ENCODE peak calls at places on chromosomes 5 and 9, in five cellular contexts. One of them, this sample, is unnamed.

GRCh38 chr9:137836151-137836830 is 41.3 kb upstream of the CACNA1B start:
- DNase-seq in WERI-Rb-1: no peak
- DNase-seq in stomach: no peak
- DNase-seq in SK-N-SH: no peak
- DNase-seq in BJ: no peak
- DNase-seq in this sample: no peak

GRCh38 chr9:135811796-135812195 is 95.5 kb downstream of the CAMSAP1 start:
- DNase-seq in SK-N-SH: peak
- DNase-seq in BJ: no peak
- DNase-seq in WERI-Rb-1: peak
- DNase-seq in stomach: no peak
- DNase-seq in this sample: peak

GRCh38 chr5:74113987-74114386 is 488.0 kb downstream of the ARHGEF28 start:
- DNase-seq in SK-N-SH: no peak
- DNase-seq in stomach: no peak
- DNase-seq in WERI-Rb-1: no peak
- DNase-seq in BJ: no peak
- DNase-seq in this sample: no peak

GRCh38 chr5:119321569-119322311 is 34.1 kb upstream of the TNFAIP8 start:
- DNase-seq in SK-N-SH: no peak
- DNase-seq in stomach: no peak
- DNase-seq in BJ: no peak
- DNase-seq in WERI-Rb-1: no peak
- DNase-seq in this sample: no peak

GRCh38 chr9:123438321-123438720 is 82.3 kb downstream of the CRB2 start:
- DNase-seq in stomach: no peak
- DNase-seq in WERI-Rb-1: peak
- DNase-seq in BJ: no peak
- DNase-seq in SK-N-SH: no peak
- DNase-seq in this sample: no peak

GRCh38 chr9:78243130-78243529 is 7.3 kb downstream of the CEP78 start:
- DNase-seq in BJ: no peak
- DNase-seq in stomach: no peak
- DNase-seq in WERI-Rb-1: no peak
- DNase-seq in SK-N-SH: no peak
- DNase-seq in this sample: no peak

GRCh38 chr5:177130211-177131018 is 3.2 kb upstream of the NSD1 start:
- DNase-seq in WERI-Rb-1: no peak
- DNase-seq in SK-N-SH: no peak
- DNase-seq in stomach: no peak
- DNase-seq in BJ: no peak
- DNase-seq in this sample: no peak

GRCh38 chr5:50653946-50654345 is 12.5 kb upstream of the PARP8 start:
- DNase-seq in WERI-Rb-1: no peak
- DNase-seq in SK-N-SH: no peak
- DNase-seq in stomach: no peak
- DNase-seq in BJ: no peak
- DNase-seq in this sample: no peak

GRCh38 chr5:17340363-17340762 is 122.9 kb downstream of the BASP1 start:
- DNase-seq in stomach: no peak
- DNase-seq in SK-N-SH: no peak
- DNase-seq in BJ: no peak
- DNase-seq in WERI-Rb-1: no peak
- DNase-seq in this sample: no peak

GRCh38 chr5:96483878-96484277 is 50.8 kb upstream of the PCSK1 start:
- DNase-seq in stomach: no peak
- DNase-seq in WERI-Rb-1: no peak
- DNase-seq in SK-N-SH: no peak
- DNase-seq in BJ: no peak
- DNase-seq in this sample: peak

GRCh38 chr5:135253601-135254165 is 145.3 kb downstream of the MACROH2A1 start:
- DNase-seq in SK-N-SH: no peak
- DNase-seq in WERI-Rb-1: peak
- DNase-seq in BJ: no peak
- DNase-seq in stomach: no peak
- DNase-seq in this sample: peak

GRCh38 chr9:98097836-98098235 is 21.2 kb downstream of the TRIM14 start:
- DNase-seq in stomach: no peak
- DNase-seq in SK-N-SH: no peak
- DNase-seq in WERI-Rb-1: no peak
- DNase-seq in BJ: no peak
- DNase-seq in this sample: no peak

GRCh38 chr9:34496149-34496712 is 26.6 kb downstream of the ENHO start:
- DNase-seq in BJ: no peak
- DNase-seq in stomach: no peak
- DNase-seq in WERI-Rb-1: no peak
- DNase-seq in SK-N-SH: no peak
- DNase-seq in this sample: peak

GRCh38 chr5:124253421-124253820 is 493.0 kb downstream of the ZNF608 start:
- DNase-seq in SK-N-SH: no peak
- DNase-seq in BJ: no peak
- DNase-seq in stomach: no peak
- DNase-seq in WERI-Rb-1: no peak
- DNase-seq in this sample: no peak

GRCh38 chr5:143594913-143595818 is 191.7 kb upstream of the NR3C1 start:
- DNase-seq in BJ: no peak
- DNase-seq in SK-N-SH: no peak
- DNase-seq in stomach: no peak
- DNase-seq in WERI-Rb-1: peak
- DNase-seq in this sample: no peak

GRCh38 chr9:137241490-137242328 is 622 bp downstream of the TUBB4B start:
- DNase-seq in stomach: peak
- DNase-seq in WERI-Rb-1: peak
- DNase-seq in BJ: no peak
- DNase-seq in SK-N-SH: peak
- DNase-seq in this sample: no peak

GRCh38 chr5:112165897-112166737 is 253.0 kb downstream of the EPB41L4A start:
- DNase-seq in WERI-Rb-1: no peak
- DNase-seq in stomach: no peak
- DNase-seq in SK-N-SH: no peak
- DNase-seq in BJ: no peak
- DNase-seq in this sample: no peak

GRCh38 chr9:88959727-88960469 is 31.4 kb upstream of the S1PR3 start:
- DNase-seq in WERI-Rb-1: peak
- DNase-seq in SK-N-SH: no peak
- DNase-seq in stomach: no peak
- DNase-seq in BJ: no peak
- DNase-seq in this sample: no peak
- H3K4me3 ChIP-seq in WERI-Rb-1: no peak
- H3K4me3 ChIP-seq in SK-N-SH: no peak
- H3K4me3 ChIP-seq in stomach: no peak
- H3K4me3 ChIP-seq in BJ: no peak
- H3K4me3 ChIP-seq in this sample: no peak

GRCh38 chr5:24644757-24645156 is at the start of gene CDH10:
- DNase-seq in stomach: no peak
- DNase-seq in WERI-Rb-1: peak
- DNase-seq in BJ: no peak
- DNase-seq in SK-N-SH: no peak
- DNase-seq in this sample: no peak

GRCh38 chr5:24646915-24647314 is 2.1 kb upstream of the CDH10 start:
- DNase-seq in WERI-Rb-1: no peak
- DNase-seq in SK-N-SH: no peak
- DNase-seq in stomach: no peak
- DNase-seq in BJ: no peak
- DNase-seq in this sample: no peak

GRCh38 chr5:24642022-24642421 is 2.8 kb downstream of the CDH10 start:
- DNase-seq in BJ: no peak
- DNase-seq in SK-N-SH: peak
- DNase-seq in WERI-Rb-1: peak
- DNase-seq in stomach: no peak
- DNase-seq in this sample: peak

GRCh38 chr5:24643255-24643654 is 1.5 kb downstream of the CDH10 start:
- DNase-seq in SK-N-SH: no peak
- DNase-seq in stomach: no peak
- DNase-seq in WERI-Rb-1: no peak
- DNase-seq in BJ: no peak
- DNase-seq in this sample: no peak

GRCh38 chr5:24643880-24644279 is 898 bp downstream of the CDH10 start:
- DNase-seq in BJ: no peak
- DNase-seq in WERI-Rb-1: no peak
- DNase-seq in stomach: no peak
- DNase-seq in SK-N-SH: no peak
- DNase-seq in this sample: no peak
- H3K4me3 ChIP-seq in BJ: no peak
- H3K4me3 ChIP-seq in WERI-Rb-1: no peak
- H3K4me3 ChIP-seq in stomach: no peak
- H3K4me3 ChIP-seq in SK-N-SH: no peak
- H3K4me3 ChIP-seq in this sample: no peak

GRCh38 chr9:35673132-35673997 is at the start of gene CA9:
- DNase-seq in stomach: peak
- DNase-seq in SK-N-SH: no peak
- DNase-seq in BJ: no peak
- DNase-seq in WERI-Rb-1: no peak
- DNase-seq in this sample: no peak
- H3K4me3 ChIP-seq in stomach: peak
- H3K4me3 ChIP-seq in SK-N-SH: no peak
- H3K4me3 ChIP-seq in BJ: no peak
- H3K4me3 ChIP-seq in WERI-Rb-1: no peak
- H3K4me3 ChIP-seq in this sample: no peak

GRCh38 chr5:32155211-32155610 is 18.9 kb downstream of the GOLPH3 start:
- DNase-seq in BJ: no peak
- DNase-seq in SK-N-SH: no peak
- DNase-seq in stomach: no peak
- DNase-seq in WERI-Rb-1: no peak
- DNase-seq in this sample: no peak
- H3K4me3 ChIP-seq in BJ: no peak
- H3K4me3 ChIP-seq in SK-N-SH: no peak
- H3K4me3 ChIP-seq in stomach: no peak
- H3K4me3 ChIP-seq in WERI-Rb-1: no peak
- H3K4me3 ChIP-seq in this sample: no peak

GRCh38 chr9:93060746-93061259 is 2.3 kb downstream of the SUSD3 start:
- DNase-seq in SK-N-SH: no peak
- DNase-seq in stomach: peak
- DNase-seq in BJ: no peak
- DNase-seq in WERI-Rb-1: no peak
- DNase-seq in this sample: no peak
- H3K4me3 ChIP-seq in SK-N-SH: no peak
- H3K4me3 ChIP-seq in stomach: no peak
- H3K4me3 ChIP-seq in BJ: no peak
- H3K4me3 ChIP-seq in WERI-Rb-1: no peak
- H3K4me3 ChIP-seq in this sample: no peak

GRCh38 chr5:80711938-80712337 is 57.2 kb upstream of the DHFR start:
- DNase-seq in stomach: no peak
- DNase-seq in WERI-Rb-1: peak
- DNase-seq in BJ: no peak
- DNase-seq in SK-N-SH: peak
- DNase-seq in this sample: peak

GRCh38 chr5:80712914-80713313 is 58.1 kb upstream of the DHFR start:
- DNase-seq in stomach: no peak
- DNase-seq in BJ: no peak
- DNase-seq in WERI-Rb-1: no peak
- DNase-seq in SK-N-SH: no peak
- DNase-seq in this sample: peak

GRCh38 chr5:80714570-80715298 is 60.0 kb upstream of the DHFR start:
- DNase-seq in SK-N-SH: no peak
- DNase-seq in stomach: no peak
- DNase-seq in WERI-Rb-1: peak
- DNase-seq in BJ: no peak
- DNase-seq in this sample: no peak

GRCh38 chr5:80713640-80714039 is 58.9 kb upstream of the DHFR start:
- DNase-seq in BJ: no peak
- DNase-seq in WERI-Rb-1: no peak
- DNase-seq in stomach: no peak
- DNase-seq in SK-N-SH: no peak
- DNase-seq in this sample: no peak

DNA sequence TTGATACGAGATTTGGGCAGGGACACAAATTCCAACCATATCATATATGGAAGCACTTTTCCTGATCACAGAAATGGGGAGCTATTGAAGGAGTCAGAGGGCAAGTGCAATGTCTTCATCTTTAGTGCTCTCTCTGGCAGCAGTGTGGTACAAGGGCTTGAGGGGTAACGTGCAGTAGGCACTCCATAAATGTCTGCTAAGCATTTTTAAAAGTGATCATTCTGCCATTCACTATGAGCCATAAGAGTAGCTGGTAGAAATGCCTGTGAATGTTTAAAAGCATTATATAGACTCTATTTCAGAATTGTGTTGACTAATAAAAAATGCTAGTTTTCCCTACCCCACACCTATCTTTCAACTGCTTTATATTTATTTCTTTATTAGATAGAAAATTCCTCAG is 61.1 kb upstream of the DHFR start:
- DNase-seq in WERI-Rb-1: no peak
- DNase-seq in BJ: no peak
- DNase-seq in stomach: no peak
- DNase-seq in SK-N-SH: no peak
- DNase-seq in this sample: no peak
- H3K4me3 ChIP-seq in WERI-Rb-1: no peak
- H3K4me3 ChIP-seq in BJ: no peak
- H3K4me3 ChIP-seq in stomach: no peak
- H3K4me3 ChIP-seq in SK-N-SH: no peak
- H3K4me3 ChIP-seq in this sample: no peak

DNA sequence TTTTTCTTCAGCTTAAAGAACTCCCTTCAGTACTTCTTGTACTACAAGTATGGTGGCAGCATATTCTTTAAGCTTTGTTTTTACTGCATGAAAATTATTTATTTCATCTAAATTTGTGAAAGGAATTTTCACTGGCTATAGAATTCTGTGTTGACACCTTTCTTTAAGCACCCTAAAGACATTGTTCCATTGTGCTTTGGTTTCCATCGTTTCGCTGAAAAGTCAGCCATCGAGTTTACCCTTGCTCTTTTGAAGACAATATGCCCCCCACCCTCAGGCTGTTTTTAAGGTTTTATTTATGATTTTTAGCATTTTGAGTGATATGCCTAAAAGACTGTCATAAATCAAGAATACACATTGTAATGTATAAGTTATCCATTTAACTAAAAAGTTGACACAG is 27.3 kb upstream of the COL5A1 start:
- DNase-seq in stomach: no peak
- DNase-seq in SK-N-SH: no peak
- DNase-seq in BJ: no peak
- DNase-seq in WERI-Rb-1: no peak
- DNase-seq in this sample: no peak
- H3K4me3 ChIP-seq in stomach: no peak
- H3K4me3 ChIP-seq in SK-N-SH: no peak
- H3K4me3 ChIP-seq in BJ: no peak
- H3K4me3 ChIP-seq in WERI-Rb-1: no peak
- H3K4me3 ChIP-seq in this sample: no peak

This sample was measured in SJCRH30.